ENCODE peak calls at places on chromosomes 11 and 22, in four cellular contexts. Z, B, X and S are unnamed samples.

GRCh38 chr11:27839226-27839913 is 139.1 kb upstream of the BDNF start:
- DNase-seq in Z (no peak), B (no peak), X (peak), S (no peak)

GRCh38 chr22:49417833-49418232 is 409.8 kb downstream of the BRD1 start:
- DNase-seq in Z (no peak), B (no peak), X (no peak), S (no peak)

GRCh38 chr22:35622132-35622913 is 5.2 kb upstream of the MB start:
- DNase-seq in Z (no peak), B (no peak), X (no peak), S (peak)

GRCh38 chr11:104772806-104773241 is 125.4 kb downstream of the CASP12 start:
- DNase-seq in Z (peak), B (no peak), X (peak), S (no peak)

GRCh38 chr11:59891781-59892181 is 13.2 kb downstream of the OOSP3 start:
- DNase-seq in Z (no peak), B (no peak), X (no peak), S (peak)

GRCh38 chr11:33984682-33985389 is 66.7 kb upstream of the CAPRIN1 start:
- DNase-seq in Z (no peak), B (no peak), X (no peak), S (no peak)

GRCh38 chr11:27807594-27807993 is 107.3 kb upstream of the BDNF start:
- DNase-seq in Z (no peak), B (no peak), X (peak), S (no peak)

GRCh38 chr22:50672471-50673230 is at the start of gene SHANK3:
- DNase-seq in Z (no peak), B (no peak), X (no peak), S (no peak)

GRCh38 chr11:2143652-2144548 is 4.7 kb upstream of the IGF2 start:
- DNase-seq in Z (no peak), B (no peak), X (no peak), S (peak)

GRCh38 chr22:48719978-48720661 is 1107.6 kb downstream of the BRD1 start:
- DNase-seq in Z (no peak), B (no peak), X (no peak), S (peak)

GRCh38 chr11:62721994-62722393 is 5.3 kb downstream of the HNRNPUL2 start:
- DNase-seq in Z (no peak), B (no peak), X (peak), S (peak)

GRCh38 chr11:31817054-31817620 is 6.0 kb upstream of the PAX6 start:
- DNase-seq in Z (no peak), B (no peak), X (no peak), S (peak)

GRCh38 chr22:44807915-44808690 is 55.7 kb downstream of the ARHGAP8 start:
- DNase-seq in Z (no peak), B (no peak), X (no peak), S (peak)

DNA sequence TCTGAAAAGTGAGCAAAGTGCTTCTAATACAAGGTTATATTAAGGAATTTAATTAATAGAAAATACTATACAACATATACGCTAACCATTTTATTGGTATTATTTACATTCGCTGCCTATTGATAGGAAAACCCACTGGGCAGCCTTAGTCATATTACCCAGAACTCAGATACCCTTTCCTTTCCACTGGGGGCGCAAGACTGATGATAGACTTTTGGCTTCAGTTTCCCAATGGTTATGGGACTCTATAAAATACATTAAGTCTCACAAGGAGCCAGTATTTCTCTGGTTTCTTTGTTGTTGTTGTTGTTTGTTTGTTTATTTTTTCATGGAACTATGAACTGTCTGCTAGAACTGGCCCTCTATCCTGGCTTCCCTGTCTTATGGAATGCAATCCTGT is 471.1 kb upstream of the KIRREL3 start:
- DNase-seq in Z (no peak), B (no peak), X (no peak), S (no peak)
- TF ChIP-seq CTCF in Z (peak), B (no peak), X (no peak), S (peak)

DNA sequence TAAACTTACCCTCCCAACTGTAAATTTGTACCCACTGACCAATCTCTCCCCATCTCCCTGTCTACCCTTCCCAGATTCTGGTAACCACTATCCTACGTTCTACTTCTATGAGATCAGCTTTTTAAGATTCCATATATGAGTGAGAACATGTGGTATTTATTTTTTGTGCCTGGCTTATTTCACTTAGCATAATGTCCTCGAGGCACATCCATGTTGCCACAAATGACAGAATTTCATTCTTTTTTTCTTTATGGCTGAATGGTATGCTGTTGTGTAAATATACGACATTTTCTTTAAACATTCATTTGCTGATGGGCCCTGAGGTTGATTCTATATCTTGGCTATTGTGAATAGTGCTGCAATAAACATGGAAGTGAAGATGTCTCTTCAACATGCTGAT is 74.7 kb upstream of the RRM1 start:
- DNase-seq in Z (no peak), B (no peak), X (peak), S (no peak)
- H3K27ac ChIP-seq in Z (no peak), B (no peak), X (no peak), S (no peak)

GRCh38 chr22:21624120-21624879 is 5.5 kb downstream of the YDJC start:
- DNase-seq in Z (no peak), B (no peak), X (peak), S (peak)
- TF ChIP-seq CTCF in Z (peak), B (no peak), X (peak), S (peak)

DNA sequence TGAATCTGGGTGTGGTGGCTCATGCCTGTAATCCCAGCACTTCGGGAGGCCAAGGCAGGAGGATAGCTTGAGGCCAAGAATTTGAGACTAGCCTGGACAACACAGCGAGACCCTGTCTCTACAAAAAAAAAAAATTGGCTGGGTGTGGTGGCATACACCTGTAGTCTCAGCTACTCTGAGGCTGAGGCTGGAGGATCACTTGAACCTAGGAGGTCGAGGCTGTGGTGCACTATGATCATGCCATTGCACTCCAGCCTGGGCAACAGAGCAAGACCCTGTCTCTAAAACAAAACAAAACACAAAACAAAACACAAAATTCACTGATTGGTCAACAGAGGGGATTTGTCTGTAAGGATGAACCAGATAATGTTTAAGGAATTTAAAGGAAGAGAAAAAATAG is 113.7 kb downstream of the STIM1 start:
- DNase-seq in Z (no peak), B (no peak), X (no peak), S (no peak)
- H3K27ac ChIP-seq in Z (no peak), B (no peak), X (no peak), S (no peak)

DNA sequence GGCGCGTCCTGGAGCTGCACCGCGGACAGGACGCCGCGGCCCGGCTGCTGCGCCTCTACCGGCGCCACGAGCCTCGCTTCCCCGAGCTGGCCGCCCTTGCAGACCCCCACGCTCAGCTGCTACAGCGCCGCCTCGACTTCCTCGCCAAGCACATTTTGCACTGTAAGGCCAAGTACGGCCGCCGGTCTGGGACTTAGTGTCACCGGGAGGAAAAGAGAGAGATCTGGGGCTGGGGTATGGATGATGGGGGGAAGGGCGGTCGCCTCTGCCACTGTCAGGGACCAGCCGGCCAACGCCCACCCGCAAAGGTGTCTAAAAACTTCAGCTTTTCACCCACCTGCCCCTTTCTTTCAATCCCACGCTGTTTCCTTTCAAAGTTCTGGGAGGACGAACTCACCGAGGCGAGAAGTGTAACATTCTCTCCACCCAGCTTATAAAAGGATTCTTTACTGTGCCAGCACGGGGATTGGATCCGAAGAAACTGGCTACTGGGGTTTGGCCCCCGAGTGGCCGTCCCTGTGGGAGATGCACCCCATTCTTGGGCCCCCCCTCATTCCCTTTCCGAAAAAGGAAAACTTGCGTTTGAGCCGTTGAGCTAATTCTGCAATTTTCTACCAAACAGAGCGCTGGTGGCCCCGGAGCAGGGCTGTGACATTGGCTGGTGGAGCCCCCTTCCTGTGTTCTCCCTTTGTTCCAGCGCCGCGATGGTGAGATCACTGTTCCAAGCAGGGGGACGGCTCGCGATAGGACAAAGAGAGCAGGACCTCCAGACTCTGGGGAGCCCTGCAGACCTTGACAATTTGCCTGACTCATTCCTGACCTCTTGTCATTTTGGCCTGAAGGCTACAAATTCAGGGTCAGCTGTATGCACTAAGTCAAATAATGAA is 1.7 kb downstream of the FJX1 start:
- DNase-seq in Z (no peak), B (peak), X (peak), S (peak)
- TF ChIP-seq CTCF in Z (no peak), B (no peak), X (peak), S (no peak)

DNA sequence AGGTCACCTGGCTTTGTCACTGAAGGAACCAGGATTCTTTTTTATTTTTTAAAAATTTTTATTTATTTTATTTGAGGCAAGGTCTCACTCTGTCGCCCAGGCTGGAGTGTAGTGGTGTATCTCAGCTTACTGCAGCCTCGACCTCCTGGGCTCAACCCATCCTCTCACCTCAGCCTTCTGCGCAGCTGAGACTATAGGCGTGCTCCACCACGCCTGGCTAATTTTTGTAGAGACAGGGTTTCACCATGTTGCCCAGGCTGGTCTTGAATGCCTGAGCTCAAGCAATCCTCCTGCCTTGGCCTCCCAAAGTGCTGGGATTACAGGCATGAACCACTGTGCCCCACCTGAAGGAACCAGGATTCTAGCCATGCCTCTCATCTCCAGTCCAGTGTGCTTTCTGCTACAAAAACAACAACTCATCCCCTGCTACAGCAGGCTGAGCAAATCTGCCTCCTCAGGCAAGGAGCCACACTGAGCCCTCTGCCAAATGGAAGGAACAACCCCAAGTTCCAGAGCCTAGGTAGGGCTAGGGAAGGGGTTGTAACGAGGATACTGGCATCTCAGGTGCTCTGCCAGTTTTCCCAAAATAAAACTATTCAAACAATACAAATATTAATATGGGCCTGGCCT is 2.6 kb upstream of the PEX26 start:
- DNase-seq in Z (no peak), B (no peak), X (no peak), S (no peak)
- H3K27ac ChIP-seq in Z (no peak), B (peak), X (no peak), S (no peak)

GRCh38 chr11:113690619-113691569 is 15.2 kb downstream of the TMPRSS5 start:
- DNase-seq in Z (peak), B (no peak), X (peak), S (peak)
- TF ChIP-seq CTCF in Z (peak), B (no peak), X (no peak), S (peak)

DNA sequence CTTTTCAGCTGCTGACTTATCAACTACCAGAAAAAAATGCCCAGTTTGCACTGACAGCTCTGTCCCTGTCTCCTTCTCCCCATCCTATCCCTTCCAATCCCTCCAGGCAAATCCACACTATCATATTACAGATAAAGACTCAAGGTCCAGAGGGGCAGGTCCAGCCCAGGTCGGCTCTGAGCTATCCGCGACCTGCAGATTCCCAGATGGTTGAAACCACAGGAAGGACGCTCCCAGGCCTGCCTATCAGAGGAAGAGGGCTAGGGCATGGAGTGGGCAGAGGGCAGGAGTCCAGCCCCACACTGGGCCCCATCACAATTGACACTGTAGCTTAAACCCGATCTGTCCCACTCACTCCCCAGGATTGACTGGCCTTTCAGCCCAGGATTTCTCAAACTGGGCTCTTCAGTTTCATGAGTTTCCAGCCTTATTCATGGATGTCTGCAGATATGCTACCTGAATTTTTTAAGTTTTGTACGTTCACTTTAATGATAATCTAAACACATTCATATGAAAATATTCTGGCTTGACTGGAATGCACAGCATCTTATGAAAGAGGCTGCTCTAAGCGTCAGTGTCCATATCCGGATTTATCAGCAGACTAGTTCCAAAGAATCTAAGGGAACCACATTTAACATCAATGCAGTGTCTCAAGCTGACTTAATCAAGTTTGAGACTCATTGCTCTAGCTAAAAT is 16.4 kb upstream of the FCHSD2 start:
- DNase-seq in Z (no peak), B (no peak), X (peak), S (no peak)
- H3K27ac ChIP-seq in Z (no peak), B (peak), X (peak), S (no peak)